ENCODE peak calls at places on chromosomes 12 and 14, in ten cellular contexts. D is IMR-90; S is stomach; J is left ventricle myocardium inferior; Y is CD8-positive, alpha-beta memory T cell; P is ovary; Z is GM23248; L is neural progenitor cell; I is OCI-LY7; F is osteoblast. O is an unnamed sample. For H3K4me1, the result is how much of the 10 kb centered on the place peaks cover.

GRCh38 chr12:10304161-10304574 is 3.5 kb upstream of the KLRD1 start:
- DNase-seq in D (peak), S (no peak), J (no peak), Y (no peak), P (no peak), Z (peak), L (no peak), I (no peak), F (no peak), O (no peak)

GRCh38 chr12:21657336-21658077 is at the start of gene LDHB:
- DNase-seq in D (peak), S (peak), J (peak), Y (peak), P (peak), Z (peak), L (peak), I (peak), F (peak), O (peak)

GRCh38 chr12:52319097-52319496 is 2.1 kb downstream of the KRT83 start:
- DNase-seq in D (no peak), S (no peak), J (no peak), Y (no peak), P (no peak), Z (no peak), L (no peak), I (peak), F (no peak), O (no peak)

GRCh38 chr12:38919191-38919590 is 13.8 kb upstream of the CPNE8 start:
- DNase-seq in D (no peak), S (no peak), J (no peak), Y (no peak), P (no peak), Z (peak), L (no peak), I (no peak), F (peak), O (no peak)

GRCh38 chr12:108822458-108823205 is 34.8 kb downstream of the SSH1 start:
- DNase-seq in D (no peak), S (no peak), J (no peak), Y (no peak), P (no peak), Z (no peak), L (no peak), I (no peak), F (no peak), O (no peak)

GRCh38 chr14:100762901-100763300 is 36.2 kb downstream of the DLK1 start:
- DNase-seq in D (no peak), S (no peak), J (no peak), Y (no peak), P (no peak), Z (no peak), L (no peak), I (no peak), F (no peak), O (no peak)

GRCh38 chr12:127355061-127355820 is 911.7 kb upstream of the TMEM132C start:
- DNase-seq in D (no peak), S (no peak), J (no peak), Y (no peak), P (no peak), Z (peak), L (peak), I (no peak), F (peak), O (no peak)

GRCh38 chr12:116540617-116541152 is 18.5 kb upstream of the MAP1LC3B2 start:
- DNase-seq in D (no peak), S (no peak), J (no peak), Y (no peak), P (no peak), Z (no peak), L (no peak), I (no peak), F (no peak), O (no peak)

GRCh38 chr12:112285600-112286401 is 96.4 kb downstream of the HECTD4 start:
- DNase-seq in D (no peak), S (no peak), J (no peak), Y (no peak), P (no peak), Z (no peak), L (no peak), I (no peak), F (no peak), O (no peak)

GRCh38 chr12:104448475-104448874 is 8.3 kb upstream of the CHST11 start:
- DNase-seq in D (no peak), S (no peak), J (no peak), Y (no peak), P (no peak), Z (no peak), L (no peak), I (no peak), F (no peak), O (no peak)

GRCh38 chr12:66272650-66273049 is 29.6 kb upstream of the HELB start:
- DNase-seq in D (no peak), S (no peak), J (no peak), Y (no peak), P (no peak), Z (no peak), L (no peak), I (no peak), F (no peak), O (no peak)

GRCh38 chr14:105850853-105851581 is 324.6 kb downstream of the TMEM121 start:
- DNase-seq in D (no peak), S (no peak), J (no peak), Y (no peak), P (no peak), Z (no peak), L (no peak), I (peak), F (peak), O (peak)

GRCh38 chr12:47938093-47938492 is 25.3 kb upstream of the TMEM106C start:
- DNase-seq in D (peak), S (no peak), J (no peak), Y (no peak), P (no peak), Z (peak), L (no peak), I (no peak), F (no peak), O (no peak)

GRCh38 chr14:101965796-101966718 is 1.7 kb downstream of the DYNC1H1 start:
- DNase-seq in D (no peak), S (no peak), J (no peak), Y (no peak), P (no peak), Z (peak), L (no peak), I (peak), F (peak), O (no peak)

GRCh38 chr14:101970830-101971400 is 6.5 kb downstream of the DYNC1H1 start:
- DNase-seq in D (no peak), S (no peak), J (no peak), Y (no peak), P (no peak), Z (no peak), L (no peak), I (no peak), F (peak), O (no peak)

GRCh38 chr14:101969480-101969879 is 5.1 kb downstream of the DYNC1H1 start:
- DNase-seq in D (no peak), S (no peak), J (no peak), Y (no peak), P (no peak), Z (no peak), L (no peak), I (peak), F (no peak), O (no peak)

GRCh38 chr14:101966742-101967141 is 2.4 kb downstream of the DYNC1H1 start:
- DNase-seq in D (no peak), S (no peak), J (no peak), Y (no peak), P (no peak), Z (no peak), L (no peak), I (no peak), F (no peak), O (no peak)

DNA sequence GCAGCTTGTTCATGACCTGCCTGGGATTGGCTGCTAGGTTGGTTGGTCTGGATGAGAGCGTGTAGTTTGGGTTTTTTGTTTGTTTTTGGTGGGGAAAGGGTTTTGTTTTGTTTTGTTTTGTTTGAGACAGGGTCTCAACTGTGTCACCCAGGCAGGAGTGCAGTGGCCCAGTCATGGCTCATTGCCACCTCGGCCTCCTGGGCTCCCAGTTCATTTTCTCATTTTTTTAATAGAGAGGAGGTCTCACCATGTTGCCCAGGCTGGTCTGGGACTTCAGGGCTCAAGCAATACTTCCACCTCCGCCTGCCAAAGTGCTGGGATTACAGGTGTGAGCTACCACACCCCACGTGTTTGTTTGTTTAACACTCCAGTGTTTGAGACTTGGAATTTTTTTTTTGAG is 3.8 kb downstream of the DYNC1H1 start:
- DNase-seq in D (no peak), S (no peak), J (no peak), Y (no peak), P (no peak), Z (no peak), L (no peak), I (no peak), F (no peak), O (no peak)
- H3K4me1 ChIP-seq in D (under half), S (under half), J (half or more), Y (under half), P (under half), Z (half or more), L (under half), I (under half), F (under half), O (under half)

GRCh38 chr12:68477256-68477655 is 133.4 kb upstream of the RAP1B start:
- DNase-seq in D (peak), S (no peak), J (no peak), Y (no peak), P (no peak), Z (peak), L (no peak), I (no peak), F (no peak), O (no peak)

GRCh38 chr12:68479261-68479581 is 131.5 kb upstream of the RAP1B start:
- DNase-seq in D (peak), S (no peak), J (no peak), Y (no peak), P (no peak), Z (no peak), L (no peak), I (no peak), F (peak), O (no peak)

GRCh38 chr12:68477906-68478305 is 132.8 kb upstream of the RAP1B start:
- DNase-seq in D (no peak), S (no peak), J (no peak), Y (no peak), P (no peak), Z (no peak), L (no peak), I (no peak), F (no peak), O (no peak)

GRCh38 chr12:68479832-68480291 is 130.8 kb upstream of the RAP1B start:
- DNase-seq in D (peak), S (no peak), J (no peak), Y (no peak), P (no peak), Z (peak), L (no peak), I (no peak), F (no peak), O (no peak)

GRCh38 chr12:68478516-68479260 is 132.0 kb upstream of the RAP1B start:
- DNase-seq in D (no peak), S (no peak), J (no peak), Y (no peak), P (no peak), Z (peak), L (no peak), I (no peak), F (no peak), O (no peak)
- H3K4me1 ChIP-seq in D (under half), S (under half), J (under half), Y (under half), P (under half), Z (under half), L (under half), I (under half), F (under half), O (under half)

DNA sequence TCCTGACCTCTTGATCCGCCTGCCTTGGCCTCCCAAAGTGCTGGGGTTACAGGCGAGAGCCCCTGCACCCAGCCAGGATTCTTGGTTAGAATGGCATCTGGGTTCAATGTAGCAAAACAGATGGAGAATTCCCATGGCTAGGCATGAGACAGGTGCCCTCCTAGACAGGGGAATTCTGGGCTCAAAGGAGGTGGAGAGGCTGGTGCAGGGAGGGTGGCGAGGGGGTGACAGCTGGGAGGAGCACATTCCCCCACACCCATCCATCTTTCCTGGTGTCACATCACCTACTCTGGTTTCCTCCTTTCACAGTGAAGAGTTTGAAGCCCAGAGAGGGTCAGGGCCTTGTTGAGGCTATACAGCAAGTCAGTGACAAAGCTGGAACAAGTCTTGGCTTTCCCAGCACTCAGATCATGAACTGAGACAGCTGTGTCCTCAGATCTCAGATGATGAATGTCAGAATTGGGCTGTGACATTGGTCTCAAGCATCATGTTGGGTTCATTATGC is 2.8 kb downstream of the SERPINA1 start:
- DNase-seq in D (no peak), S (no peak), J (no peak), Y (no peak), P (no peak), Z (no peak), L (no peak), I (no peak), F (no peak), O (no peak)
- H3K4me1 ChIP-seq in D (under half), S (under half), J (under half), Y (under half), P (under half), Z (under half), L (under half), I (under half), F (under half), O (under half)

GRCh38 chr12:29734299-29734698 is 49.4 kb downstream of the TMTC1 start:
- DNase-seq in D (no peak), S (no peak), J (no peak), Y (no peak), P (no peak), Z (no peak), L (no peak), I (no peak), F (no peak), O (no peak)
- H3K4me1 ChIP-seq in D (under half), S (under half), J (half or more), Y (under half), P (under half), Z (under half), L (under half), I (under half), F (under half), O (under half)

GRCh38 chr12:5307065-5307464 is 124.8 kb upstream of the NTF3 start:
- DNase-seq in D (no peak), S (no peak), J (no peak), Y (no peak), P (no peak), Z (no peak), L (no peak), I (no peak), F (no peak), O (no peak)
- H3K4me1 ChIP-seq in D (under half), S (under half), J (under half), Y (under half), P (under half), Z (under half), L (under half), I (under half), F (under half), O (under half)

GRCh38 chr14:69700609-69701008 is 66.3 kb upstream of the SRSF5 start:
- DNase-seq in D (no peak), S (no peak), J (no peak), Y (no peak), P (no peak), Z (no peak), L (no peak), I (no peak), F (no peak), O (no peak)
- H3K4me1 ChIP-seq in D (under half), S (under half), J (half or more), Y (under half), P (under half), Z (under half), L (half or more), I (half or more), F (under half), O (under half)

DNA sequence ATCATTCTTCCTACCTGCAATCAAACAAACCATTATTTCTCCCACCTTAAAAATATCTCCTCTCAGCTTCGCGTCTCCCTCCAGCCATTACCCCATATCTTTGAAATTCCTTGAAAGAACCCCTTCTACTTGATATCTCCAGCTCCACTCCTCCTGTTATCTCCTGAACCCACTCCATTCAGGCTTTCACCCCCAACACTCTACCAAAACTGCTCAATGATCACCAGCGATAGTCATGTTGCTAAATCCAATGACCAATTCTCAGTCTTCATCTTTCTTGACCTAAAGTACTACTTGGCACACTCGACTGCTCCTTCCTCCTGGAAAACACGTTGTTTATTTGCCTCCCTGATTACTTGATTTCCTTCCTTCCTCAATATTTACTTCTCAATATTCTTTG is 70.1 kb downstream of the DUSP16 start:
- DNase-seq in D (no peak), S (no peak), J (no peak), Y (no peak), P (no peak), Z (no peak), L (no peak), I (no peak), F (no peak), O (no peak)
- H3K4me1 ChIP-seq in D (under half), S (under half), J (under half), Y (under half), P (under half), Z (under half), L (under half), I (under half), F (under half), O (under half)